ENCODE peak calls at places on chromosomes 12 and 14, in four cellular contexts. One of them, this sample, is unnamed.

GRCh38 chr12:119115296-119115905 is 63.3 kb upstream of the HSPB8 start:
- DNase-seq in lung: peak
- DNase-seq in AG10803: peak
- DNase-seq in Panc1: peak
- DNase-seq in this sample: peak

GRCh38 chr12:19496249-19497208 is 57.2 kb downstream of the AEBP2 start:
- DNase-seq in Panc1: no peak
- DNase-seq in AG10803: no peak
- DNase-seq in lung: no peak
- DNase-seq in this sample: no peak

GRCh38 chr14:103828315-103828967 is 18.9 kb downstream of the PPP1R13B start:
- DNase-seq in Panc1: no peak
- DNase-seq in AG10803: peak
- DNase-seq in lung: no peak
- DNase-seq in this sample: peak

GRCh38 chr12:75705749-75706719 is 194.6 kb upstream of the KRR1 start:
- DNase-seq in Panc1: no peak
- DNase-seq in lung: peak
- DNase-seq in AG10803: peak
- DNase-seq in this sample: peak

GRCh38 chr14:78758333-78758732 is 588.2 kb downstream of the NRXN3 start:
- DNase-seq in AG10803: peak
- DNase-seq in Panc1: peak
- DNase-seq in lung: no peak
- DNase-seq in this sample: peak

GRCh38 chr12:52252728-52253328 is 19.8 kb downstream of the KRT7 start:
- DNase-seq in lung: no peak
- DNase-seq in Panc1: no peak
- DNase-seq in AG10803: no peak
- DNase-seq in this sample: no peak

GRCh38 chr12:12315838-12316237 is 34.2 kb downstream of the MANSC1 start:
- DNase-seq in AG10803: no peak
- DNase-seq in Panc1: no peak
- DNase-seq in lung: no peak
- DNase-seq in this sample: no peak

GRCh38 chr12:93624595-93625294 is 52.3 kb downstream of the SOCS2 start:
- DNase-seq in Panc1: peak
- DNase-seq in lung: peak
- DNase-seq in AG10803: peak
- DNase-seq in this sample: peak

GRCh38 chr12:70607107-70607506 is 30.1 kb downstream of the PTPRB start:
- DNase-seq in AG10803: no peak
- DNase-seq in lung: no peak
- DNase-seq in Panc1: no peak
- DNase-seq in this sample: no peak

GRCh38 chr12:33265900-33266299 is 173.7 kb downstream of the SYT10 start:
- DNase-seq in Panc1: no peak
- DNase-seq in lung: no peak
- DNase-seq in AG10803: no peak
- DNase-seq in this sample: no peak

GRCh38 chr14:49893309-49894213 is 679 bp downstream of the ARF6 start:
- DNase-seq in lung: peak
- DNase-seq in Panc1: no peak
- DNase-seq in AG10803: peak
- DNase-seq in this sample: no peak

GRCh38 chr12:749871-750270 is 2.5 kb upstream of the WNK1 start:
- DNase-seq in Panc1: no peak
- DNase-seq in AG10803: no peak
- DNase-seq in lung: no peak
- DNase-seq in this sample: no peak

GRCh38 chr14:85464135-85464534 is 65.8 kb upstream of the FLRT2 start:
- DNase-seq in AG10803: no peak
- DNase-seq in Panc1: no peak
- DNase-seq in lung: no peak
- DNase-seq in this sample: no peak

GRCh38 chr12:11836282-11836963 is 186.9 kb downstream of the ETV6 start:
- DNase-seq in Panc1: no peak
- DNase-seq in AG10803: no peak
- DNase-seq in lung: peak
- DNase-seq in this sample: no peak

GRCh38 chr14:21536395-21537087 is 10.4 kb upstream of the SALL2 start:
- DNase-seq in Panc1: no peak
- DNase-seq in lung: no peak
- DNase-seq in AG10803: no peak
- DNase-seq in this sample: no peak

GRCh38 chr14:94769413-94770250 is at the start of gene GSC:
- DNase-seq in lung: no peak
- DNase-seq in AG10803: peak
- DNase-seq in Panc1: no peak
- DNase-seq in this sample: peak

GRCh38 chr12:47591795-47592194 is 114.0 kb downstream of the RPAP3 start:
- DNase-seq in lung: no peak
- DNase-seq in Panc1: no peak
- DNase-seq in AG10803: no peak
- DNase-seq in this sample: no peak

GRCh38 chr12:95762123-95762785 is 28.3 kb downstream of the NTN4 start:
- DNase-seq in lung: no peak
- DNase-seq in Panc1: no peak
- DNase-seq in AG10803: no peak
- DNase-seq in this sample: peak

GRCh38 chr12:111014547-111014946 is 94.2 kb upstream of the MYL2 start:
- DNase-seq in Panc1: no peak
- DNase-seq in AG10803: no peak
- DNase-seq in lung: no peak
- DNase-seq in this sample: no peak

GRCh38 chr12:131597327-131597726 is 113.6 kb upstream of the SFSWAP start:
- DNase-seq in Panc1: no peak
- DNase-seq in lung: no peak
- DNase-seq in AG10803: no peak
- DNase-seq in this sample: no peak

GRCh38 chr14:80231732-80232131 is 20.4 kb upstream of the DIO2 start:
- DNase-seq in Panc1: no peak
- DNase-seq in lung: no peak
- DNase-seq in AG10803: no peak
- DNase-seq in this sample: peak

GRCh38 chr14:38553586-38553985 is 297.7 kb upstream of the CLEC14A start:
- DNase-seq in Panc1: no peak
- DNase-seq in AG10803: peak
- DNase-seq in lung: no peak
- DNase-seq in this sample: peak

GRCh38 chr14:55893695-55894094 is 224.5 kb upstream of the PELI2 start:
- DNase-seq in Panc1: no peak
- DNase-seq in lung: no peak
- DNase-seq in AG10803: no peak
- DNase-seq in this sample: no peak

GRCh38 chr12:71469235-71469873 is 29.8 kb downstream of the LGR5 start:
- DNase-seq in lung: no peak
- DNase-seq in Panc1: no peak
- DNase-seq in AG10803: peak
- DNase-seq in this sample: peak

GRCh38 chr12:96177013-96177412 is 17.2 kb upstream of the ELK3 start:
- DNase-seq in Panc1: no peak
- DNase-seq in lung: no peak
- DNase-seq in AG10803: peak
- DNase-seq in this sample: peak

GRCh38 chr14:87967496-87967895 is 25.5 kb downstream of the GALC start:
- DNase-seq in lung: no peak
- DNase-seq in Panc1: no peak
- DNase-seq in AG10803: no peak
- DNase-seq in this sample: no peak

GRCh38 chr14:88437659-88438058 is 52.2 kb downstream of the SPATA7 start:
- DNase-seq in AG10803: no peak
- DNase-seq in lung: no peak
- DNase-seq in Panc1: no peak
- DNase-seq in this sample: no peak

GRCh38 chr12:104187446-104188155 is 28.0 kb upstream of the TXNRD1 start:
- DNase-seq in AG10803: no peak
- DNase-seq in lung: no peak
- DNase-seq in Panc1: no peak
- DNase-seq in this sample: no peak
- H3K4me3 ChIP-seq in AG10803: no peak
- H3K4me3 ChIP-seq in lung: no peak
- H3K4me3 ChIP-seq in Panc1: no peak
- H3K4me3 ChIP-seq in this sample: no peak

GRCh38 chr12:121630791-121631190 is 4.5 kb downstream of the ORAI1 start:
- DNase-seq in Panc1: no peak
- DNase-seq in lung: no peak
- DNase-seq in AG10803: no peak
- DNase-seq in this sample: no peak

GRCh38 chr12:121628536-121628935 is 2.2 kb downstream of the ORAI1 start:
- DNase-seq in AG10803: no peak
- DNase-seq in Panc1: no peak
- DNase-seq in lung: no peak
- DNase-seq in this sample: peak

GRCh38 chr12:121626087-121626852 is at the start of gene ORAI1:
- DNase-seq in lung: peak
- DNase-seq in Panc1: no peak
- DNase-seq in AG10803: peak
- DNase-seq in this sample: peak

GRCh38 chr12:121626853-121627623 is 708 bp downstream of the ORAI1 start:
- DNase-seq in Panc1: no peak
- DNase-seq in AG10803: peak
- DNase-seq in lung: peak
- DNase-seq in this sample: peak

DNA sequence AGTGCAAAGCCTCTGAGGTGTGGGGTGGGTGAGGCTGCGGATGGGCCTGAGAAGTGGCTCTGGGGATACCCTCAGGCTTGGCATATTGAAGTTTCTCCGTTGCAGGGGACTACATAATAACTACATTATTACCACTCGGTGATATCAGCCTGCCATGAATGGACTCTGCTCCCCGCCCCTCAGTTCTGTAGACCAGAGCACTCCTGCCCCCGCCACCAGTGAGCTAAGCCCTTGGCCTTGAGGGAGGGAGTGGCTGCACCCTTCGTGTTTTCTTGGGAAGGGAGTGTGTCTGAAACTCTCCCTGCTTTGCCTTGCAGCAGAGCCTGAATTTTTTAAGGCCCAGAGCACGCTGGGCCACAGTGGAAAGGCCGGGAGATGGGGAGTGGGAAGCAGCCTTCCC is 1.7 kb downstream of the ORAI1 start:
- DNase-seq in AG10803: no peak
- DNase-seq in Panc1: no peak
- DNase-seq in lung: no peak
- DNase-seq in this sample: peak
- H3K4me3 ChIP-seq in AG10803: peak
- H3K4me3 ChIP-seq in Panc1: peak
- H3K4me3 ChIP-seq in lung: no peak
- H3K4me3 ChIP-seq in this sample: peak

GRCh38 chr14:72907886-72908285 is 14.0 kb upstream of the DPF3 start:
- DNase-seq in Panc1: no peak
- DNase-seq in AG10803: peak
- DNase-seq in lung: no peak
- DNase-seq in this sample: peak
- H3K4me3 ChIP-seq in Panc1: no peak
- H3K4me3 ChIP-seq in AG10803: no peak
- H3K4me3 ChIP-seq in lung: no peak
- H3K4me3 ChIP-seq in this sample: no peak

DNA sequence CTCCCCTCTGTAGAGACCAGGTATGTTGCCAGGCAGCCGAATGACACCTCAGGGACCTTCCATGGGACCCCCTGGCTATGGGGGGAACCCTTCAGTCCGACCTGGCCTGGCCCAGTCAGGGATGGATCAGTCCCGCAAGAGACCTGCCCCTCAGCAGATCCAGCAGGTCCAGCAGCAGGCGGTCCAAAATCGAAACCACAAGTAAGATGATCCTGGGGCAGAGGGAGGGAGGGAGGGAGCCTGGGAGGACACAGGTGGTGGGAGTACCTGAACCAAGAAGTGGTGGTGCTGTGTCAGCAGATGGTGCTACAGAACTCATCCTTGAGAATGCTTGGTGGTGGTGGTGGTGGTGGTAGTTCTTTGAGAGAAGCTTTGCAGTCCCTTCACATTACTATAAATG is 1.0 kb downstream of the SMARCD1 start:
- DNase-seq in Panc1: no peak
- DNase-seq in lung: no peak
- DNase-seq in AG10803: no peak
- DNase-seq in this sample: no peak
- H3K4me3 ChIP-seq in Panc1: peak
- H3K4me3 ChIP-seq in lung: peak
- H3K4me3 ChIP-seq in AG10803: peak
- H3K4me3 ChIP-seq in this sample: peak

DNA sequence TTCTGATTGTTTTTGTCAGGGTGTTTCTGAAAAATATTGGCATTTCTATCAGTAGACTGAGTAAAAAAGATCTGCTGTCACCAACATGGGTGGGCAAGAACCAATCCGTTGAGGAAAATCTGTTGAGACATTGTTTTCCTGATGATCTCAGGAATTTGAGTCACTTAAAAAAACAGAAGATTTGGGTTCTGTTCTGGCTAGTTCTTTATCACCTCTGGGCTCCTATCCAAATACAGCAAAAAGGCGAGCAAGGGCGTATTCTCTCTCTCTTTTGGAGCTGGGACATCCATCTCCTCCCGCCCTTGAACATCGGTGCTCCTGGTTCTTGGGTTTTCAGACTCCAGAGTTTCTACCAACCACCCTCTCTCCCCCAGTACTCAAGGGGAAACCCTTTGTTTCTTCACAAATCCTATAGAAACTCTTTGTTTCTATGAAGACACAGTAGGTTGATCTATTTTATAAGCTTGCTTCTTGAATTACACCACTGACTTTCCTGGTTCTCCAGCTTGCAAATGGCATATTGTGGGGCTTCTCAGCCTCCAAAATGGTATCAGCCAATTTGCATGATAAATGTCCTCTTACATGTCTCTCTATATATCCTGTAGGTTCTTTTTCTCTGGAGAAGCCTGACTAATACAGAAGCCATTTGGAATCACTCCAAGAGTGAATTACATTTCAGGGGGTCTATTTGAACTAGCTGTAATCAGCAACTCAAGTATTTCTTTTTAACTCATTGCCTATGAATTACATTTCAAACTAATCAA is 263.9 kb upstream of the TMTC1 start:
- DNase-seq in lung: no peak
- DNase-seq in AG10803: no peak
- DNase-seq in Panc1: no peak
- DNase-seq in this sample: peak
- H3K4me3 ChIP-seq in lung: no peak
- H3K4me3 ChIP-seq in AG10803: no peak
- H3K4me3 ChIP-seq in Panc1: no peak
- H3K4me3 ChIP-seq in this sample: no peak

DNA sequence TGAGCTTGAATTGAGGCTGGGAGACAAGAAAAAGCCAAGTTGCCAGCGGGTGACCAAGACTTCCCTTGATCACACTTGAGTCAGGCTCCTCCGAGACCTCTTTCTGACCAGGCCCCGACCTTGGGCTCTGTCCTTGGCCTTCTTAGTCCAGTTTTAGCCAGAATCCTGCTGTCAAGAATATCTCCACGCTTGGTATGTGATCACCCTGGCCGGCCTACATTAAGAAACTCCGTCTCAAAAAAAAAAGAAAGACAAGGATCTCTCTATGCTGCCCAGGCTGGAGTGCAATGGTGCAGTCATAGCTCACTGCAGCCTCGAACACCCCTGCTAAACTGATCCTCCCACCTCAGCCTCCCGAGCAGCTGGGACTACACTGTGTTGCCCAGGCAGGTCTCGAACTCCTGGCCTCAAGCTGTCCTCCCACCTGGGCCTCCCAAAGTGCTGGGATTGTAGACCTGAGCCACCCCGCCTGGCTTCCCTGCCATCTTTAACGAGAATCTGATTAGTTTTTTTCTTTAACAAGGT is 1.0 kb upstream of the ITPK1 start:
- DNase-seq in lung: no peak
- DNase-seq in AG10803: no peak
- DNase-seq in Panc1: no peak
- DNase-seq in this sample: no peak
- H3K4me3 ChIP-seq in lung: no peak
- H3K4me3 ChIP-seq in AG10803: peak
- H3K4me3 ChIP-seq in Panc1: peak
- H3K4me3 ChIP-seq in this sample: peak

This sample was measured in fibroblast of the aortic adventitia.